ENCODE peak calls at places on chromosome 3, in five cellular contexts. V, F, Y, O and T are unnamed samples. For H3K36me3 and H3K27me3, the result is how much of the 10 kb centered on the place peaks cover.

GRCh38 chr3:184037816-184038215 is 6.3 kb downstream of the HTR3D start:
- DNase-seq in Y (no peak), V (no peak), F (no peak), O (no peak), T (peak)

GRCh38 chr3:190644766-190645165 is 130.9 kb downstream of the IL1RAP start:
- DNase-seq in F (no peak), Y (no peak), O (peak), V (no peak), T (no peak)

GRCh38 chr3:126152931-126153694 is 27.3 kb downstream of the ALDH1L1 start:
- DNase-seq in O (no peak), Y (no peak), V (no peak), F (no peak), T (no peak)

GRCh38 chr3:15556512-15556911 is 35.0 kb upstream of the COLQ start:
- DNase-seq in V (no peak), Y (no peak), O (no peak), F (no peak), T (no peak)

GRCh38 chr3:146189519-146190173 is 28.7 kb upstream of the PLOD2 start:
- DNase-seq in O (peak), Y (no peak), V (peak), F (no peak), T (peak)

GRCh38 chr3:71805691-71806090 is 20.7 kb upstream of the PROK2 start:
- DNase-seq in F (no peak), Y (no peak), V (no peak), O (no peak), T (no peak)

GRCh38 chr3:23161896-23162570 is 41.1 kb upstream of the UBE2E2 start:
- DNase-seq in F (no peak), O (peak), Y (no peak), V (no peak), T (no peak)

GRCh38 chr3:141981084-141981483 is 104.6 kb downstream of the ATP1B3 start:
- DNase-seq in F (no peak), Y (no peak), V (no peak), O (no peak), T (no peak)

GRCh38 chr3:156010829-156011228 is 109.5 kb upstream of the KCNAB1 start:
- DNase-seq in O (no peak), V (no peak), Y (no peak), F (no peak), T (peak)

GRCh38 chr3:197298858-197299854 is 744 bp upstream of the DLG1 start:
- DNase-seq in V (peak), F (peak), Y (peak), O (no peak), T (peak)

GRCh38 chr3:178082508-178082907 is 453.7 kb upstream of the KCNMB2 start:
- DNase-seq in O (no peak), V (no peak), F (no peak), Y (no peak), T (no peak)

GRCh38 chr3:86563358-86563970 is 427.5 kb downstream of the VGLL3 start:
- DNase-seq in Y (no peak), V (no peak), F (no peak), O (peak), T (peak)

GRCh38 chr3:160999268-160999667 is 105.9 kb downstream of the B3GALNT1 start:
- DNase-seq in Y (no peak), F (no peak), V (no peak), O (no peak), T (no peak)

GRCh38 chr3:9976736-9977709 is 9.6 kb downstream of the EMC3 start:
- DNase-seq in Y (peak), F (peak), V (no peak), O (peak), T (no peak)

GRCh38 chr3:180802837-180803236 is 109.6 kb upstream of the FXR1 start:
- DNase-seq in V (no peak), Y (no peak), O (peak), F (no peak), T (no peak)

GRCh38 chr3:180184806-180185205 is 148.1 kb upstream of the PEX5L start:
- DNase-seq in Y (no peak), V (no peak), O (no peak), F (no peak), T (no peak)

GRCh38 chr3:65548848-65549625 is 489.7 kb downstream of the MAGI1 start:
- DNase-seq in V (no peak), O (peak), F (peak), Y (no peak), T (peak)

GRCh38 chr3:51391566-51392300 is 648 bp downstream of the RBM15B start:
- DNase-seq in Y (peak), F (no peak), V (peak), O (peak), T (peak)

GRCh38 chr3:184601576-184602405 is 40.2 kb downstream of the EPHB3 start:
- DNase-seq in F (no peak), V (no peak), Y (no peak), O (no peak), T (peak)

GRCh38 chr3:114290911-114291901 is 2.6 kb upstream of the TIGIT start:
- DNase-seq in O (peak), F (peak), V (peak), Y (peak), T (peak)

GRCh38 chr3:6540981-6541380 is 319.9 kb upstream of the GRM7 start:
- DNase-seq in V (no peak), O (no peak), Y (no peak), F (no peak), T (no peak)

GRCh38 chr3:103047640-103048370 is 613.0 kb downstream of the ZPLD1 start:
- DNase-seq in V (no peak), F (no peak), Y (no peak), O (no peak), T (no peak)

GRCh38 chr3:58084166-58084565 is 75.9 kb downstream of the FLNB start:
- DNase-seq in F (no peak), O (no peak), Y (no peak), V (no peak), T (no peak)

GRCh38 chr3:170154569-170155143 is 26.9 kb downstream of the PHC3 start:
- DNase-seq in F (no peak), O (no peak), V (peak), Y (no peak), T (no peak)

GRCh38 chr3:94159062-94159726 is 96.3 kb downstream of the NSUN3 start:
- DNase-seq in F (no peak), Y (no peak), V (no peak), O (peak), T (no peak)

GRCh38 chr3:115113367-115113766 is 33.7 kb downstream of the ZBTB20 start:
- DNase-seq in F (no peak), V (no peak), O (peak), Y (no peak), T (no peak)

DNA sequence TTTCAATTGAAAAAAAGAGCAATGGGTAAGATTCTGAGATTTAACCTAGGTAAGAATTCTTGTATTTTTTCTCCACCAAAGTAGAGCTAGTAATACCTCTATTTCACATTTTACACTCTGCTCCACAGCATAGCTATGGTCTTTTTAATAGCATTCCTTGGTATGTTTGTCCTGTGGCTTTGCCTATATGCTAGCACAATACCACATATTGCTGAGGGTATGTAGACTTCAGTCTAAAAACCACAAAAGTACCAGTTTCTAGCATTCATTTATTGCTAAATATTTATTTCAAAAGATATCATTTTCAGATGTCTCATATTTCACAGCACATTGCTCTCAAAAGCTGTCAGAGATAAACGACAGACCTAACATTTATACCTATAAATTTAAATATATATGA is 18.2 kb upstream of the EOGT start:
- DNase-seq in Y (no peak), O (no peak), V (no peak), F (no peak), T (no peak)
- H3K36me3 ChIP-seq in Y (half or more), O (under half), V (half or more), F (half or more), T (under half)

GRCh38 chr3:59442056-59442455 is 392.2 kb upstream of the CFAP20DC start:
- DNase-seq in V (no peak), O (no peak), Y (no peak), F (no peak), T (no peak)
- H3K27me3 ChIP-seq in V (under half), O (under half), Y (under half), F (under half), T (half or more)

GRCh38 chr3:101181801-101182200 is 138.6 kb downstream of the IMPG2 start:
- DNase-seq in V (no peak), Y (no peak), O (no peak), F (no peak), T (no peak)

GRCh38 chr3:101179637-101180036 is 140.7 kb downstream of the IMPG2 start:
- DNase-seq in O (peak), Y (no peak), V (no peak), F (no peak), T (no peak)

GRCh38 chr3:101182734-101183133 is 137.6 kb downstream of the IMPG2 start:
- DNase-seq in Y (no peak), F (no peak), V (no peak), O (peak), T (no peak)

GRCh38 chr3:101172516-101172915 is 147.9 kb downstream of the IMPG2 start:
- DNase-seq in Y (no peak), O (no peak), F (no peak), V (no peak), T (no peak)

DNA sequence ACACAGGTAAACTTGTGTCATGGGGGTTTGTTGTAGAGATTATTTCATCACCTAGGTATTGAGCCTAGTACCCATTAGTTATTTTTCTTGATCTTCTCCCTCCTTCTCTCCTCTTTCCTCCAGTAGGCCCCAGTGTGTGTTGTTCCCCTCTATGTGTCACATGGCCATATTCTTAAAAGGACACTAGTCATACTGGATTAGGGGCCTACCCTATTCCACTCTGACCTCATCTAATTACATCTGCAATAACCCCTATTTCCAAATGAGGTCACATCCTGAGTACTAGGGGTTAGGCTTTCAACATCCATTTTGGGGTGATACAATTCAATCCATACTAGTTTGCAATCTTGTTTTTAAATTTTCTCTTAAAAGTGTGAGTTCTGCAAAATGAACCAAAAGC is 142.8 kb downstream of the IMPG2 start:
- DNase-seq in F (no peak), Y (no peak), V (no peak), O (no peak), T (no peak)
- H3K36me3 ChIP-seq in F (under half), Y (under half), V (under half), O (under half), T (under half)

DNA sequence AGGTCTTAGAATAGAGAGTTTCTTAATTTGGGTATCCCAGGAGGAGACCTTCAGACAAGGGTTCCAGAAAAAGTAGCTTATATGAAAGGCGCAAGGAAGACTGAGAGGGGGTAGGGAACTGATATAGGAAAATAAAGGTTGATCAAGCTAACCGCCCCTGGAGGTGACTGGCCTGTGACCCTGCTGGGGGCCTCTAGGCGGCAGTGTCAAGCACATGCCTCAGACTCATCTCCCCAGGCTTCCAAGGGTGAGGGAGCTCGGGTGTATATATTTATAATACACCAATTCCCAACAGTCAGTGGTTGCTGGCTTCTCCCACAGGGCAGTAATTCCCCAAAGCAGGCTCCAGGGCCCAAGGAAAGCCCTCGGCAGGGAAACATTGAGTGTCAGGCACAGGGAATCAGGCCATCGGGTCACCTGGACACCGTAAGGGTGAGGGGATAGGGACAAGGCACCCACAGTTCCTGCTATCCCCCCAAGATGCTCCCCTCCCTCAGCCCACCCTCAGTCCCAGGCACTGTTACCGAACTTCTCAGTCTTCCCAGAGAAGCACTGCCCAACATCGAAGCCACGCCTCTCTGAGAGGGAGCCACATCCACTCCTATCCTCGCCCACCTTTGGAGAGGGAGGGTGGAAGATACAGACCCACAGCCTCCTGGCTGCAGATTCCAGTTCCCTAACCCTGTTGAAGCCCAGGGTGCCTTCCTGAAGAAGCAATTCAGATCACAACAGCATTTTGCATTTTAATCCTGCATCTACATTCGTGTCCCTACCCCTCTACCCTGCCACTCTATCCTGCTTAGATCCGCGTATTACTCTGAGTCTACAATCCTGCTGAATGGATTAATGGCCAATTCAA is 19.5 kb upstream of the CAV3 start:
- DNase-seq in V (no peak), Y (no peak), O (no peak), F (no peak), T (peak)
- H3K27me3 ChIP-seq in V (under half), Y (under half), O (under half), F (under half), T (half or more)

GRCh38 chr3:100650651-100651611 is 41.5 kb downstream of the ADGRG7 start:
- DNase-seq in O (peak), V (no peak), Y (no peak), F (no peak), T (peak)

GRCh38 chr3:100647171-100647570 is 37.8 kb downstream of the ADGRG7 start:
- DNase-seq in O (no peak), V (no peak), Y (no peak), F (no peak), T (no peak)

GRCh38 chr3:100645913-100646312 is 36.5 kb downstream of the ADGRG7 start:
- DNase-seq in F (no peak), Y (no peak), O (no peak), V (no peak), T (no peak)

DNA sequence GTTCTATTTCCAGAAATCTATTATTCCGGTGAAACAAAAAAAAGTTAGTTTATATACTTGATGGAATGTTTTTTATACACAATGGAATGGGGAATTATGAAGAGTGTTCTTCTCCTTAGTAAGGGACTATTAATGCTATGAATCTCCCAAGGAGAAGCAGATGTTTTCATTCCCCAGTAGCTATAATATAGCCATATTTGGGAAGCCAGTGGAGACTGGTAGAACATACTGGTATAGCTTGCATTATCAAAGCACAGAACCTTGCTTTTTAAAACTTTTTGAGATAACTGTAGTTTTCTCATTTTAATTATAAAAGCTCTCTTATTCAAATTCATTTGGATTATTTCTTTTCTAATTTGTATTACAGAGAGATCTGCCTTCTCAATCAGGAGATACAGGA is 38.3 kb downstream of the ADGRG7 start:
- DNase-seq in Y (no peak), F (no peak), O (no peak), V (no peak), T (no peak)
- H3K36me3 ChIP-seq in Y (under half), F (under half), O (under half), V (under half), T (under half)